ENCODE peak calls at places on chromosomes 12 and 14, in five cellular contexts. One of them, this sample, is unnamed.

GRCh38 chr12:99911076-99911475 is 73.7 kb downstream of the ANKS1B start:
- DNase-seq in BJ: peak; percentile 77
- DNase-seq in dorsolateral prefrontal cortex: no peak
- DNase-seq in hepatocyte: peak; percentile 49
- DNase-seq in K562: no peak
- DNase-seq in this sample: peak; percentile 84

GRCh38 chr12:16120027-16120426 is 157.5 kb downstream of the SLC15A5 start:
- DNase-seq in BJ: no peak
- DNase-seq in dorsolateral prefrontal cortex: no peak
- DNase-seq in hepatocyte: peak; percentile 38
- DNase-seq in K562: no peak
- DNase-seq in this sample: no peak

GRCh38 chr12:122062832-122063690 is 15.5 kb upstream of the MLXIP start:
- DNase-seq in BJ: no peak
- DNase-seq in dorsolateral prefrontal cortex: no peak
- DNase-seq in hepatocyte: peak; percentile 76
- DNase-seq in K562: peak; percentile 80
- DNase-seq in this sample: no peak

GRCh38 chr12:107480836-107481608 is 204.6 kb upstream of the PWP1 start:
- DNase-seq in BJ: no peak
- DNase-seq in dorsolateral prefrontal cortex: no peak
- DNase-seq in hepatocyte: no peak
- DNase-seq in K562: no peak
- DNase-seq in this sample: no peak

GRCh38 chr12:126385785-126386184 is 1320.5 kb downstream of the AACS start:
- DNase-seq in BJ: no peak
- DNase-seq in dorsolateral prefrontal cortex: no peak
- DNase-seq in hepatocyte: no peak
- DNase-seq in K562: no peak
- DNase-seq in this sample: peak; percentile 66

GRCh38 chr12:105083551-105084105 is 630 bp downstream of the ALDH1L2 start:
- DNase-seq in BJ: peak; percentile 18
- DNase-seq in dorsolateral prefrontal cortex: peak; percentile 74
- DNase-seq in hepatocyte: peak; percentile 57
- DNase-seq in K562: peak; percentile 63
- DNase-seq in this sample: no peak

GRCh38 chr12:90977224-90977623 is 22.2 kb upstream of the CCER1 start:
- DNase-seq in BJ: no peak
- DNase-seq in dorsolateral prefrontal cortex: no peak
- DNase-seq in hepatocyte: no peak
- DNase-seq in K562: no peak
- DNase-seq in this sample: no peak

GRCh38 chr14:104797112-104798044 is 1.8 kb upstream of the AKT1 start:
- DNase-seq in BJ: no peak
- DNase-seq in dorsolateral prefrontal cortex: no peak
- DNase-seq in hepatocyte: peak; percentile 54
- DNase-seq in K562: peak; percentile 73
- DNase-seq in this sample: no peak

GRCh38 chr14:36320210-36321003 is at the start of gene MBIP:
- DNase-seq in BJ: peak; percentile 69
- DNase-seq in dorsolateral prefrontal cortex: peak; percentile 82
- DNase-seq in hepatocyte: peak; percentile 97
- DNase-seq in K562: peak; percentile 97
- DNase-seq in this sample: peak; percentile 75

GRCh38 chr12:27779416-27779815 is 617 bp upstream of the KLHL42 start:
- DNase-seq in BJ: no peak
- DNase-seq in dorsolateral prefrontal cortex: peak; percentile 57
- DNase-seq in hepatocyte: peak; percentile 25
- DNase-seq in K562: no peak
- DNase-seq in this sample: no peak

GRCh38 chr12:121536929-121537813 is 43.7 kb downstream of the KDM2B start:
- DNase-seq in BJ: no peak
- DNase-seq in dorsolateral prefrontal cortex: peak; percentile 84
- DNase-seq in hepatocyte: peak; percentile 87
- DNase-seq in K562: peak; percentile 60
- DNase-seq in this sample: no peak

GRCh38 chr12:113065126-113066007 is 8.8 kb downstream of the DTX1 start:
- DNase-seq in BJ: no peak
- DNase-seq in dorsolateral prefrontal cortex: no peak
- DNase-seq in hepatocyte: peak; percentile 52
- DNase-seq in K562: peak; percentile 41
- DNase-seq in this sample: no peak

GRCh38 chr12:47841506-47841905 is 21.8 kb upstream of the HDAC7 start:
- DNase-seq in BJ: no peak
- DNase-seq in dorsolateral prefrontal cortex: no peak
- DNase-seq in hepatocyte: no peak
- DNase-seq in K562: no peak
- DNase-seq in this sample: no peak

GRCh38 chr12:21509768-21510167 is 8.2 kb downstream of the GOLT1B start:
- DNase-seq in BJ: no peak
- DNase-seq in dorsolateral prefrontal cortex: no peak
- DNase-seq in hepatocyte: no peak
- DNase-seq in K562: no peak
- DNase-seq in this sample: no peak
- H3K4me3 ChIP-seq in BJ: no peak overlapping the region
- H3K4me3 ChIP-seq in dorsolateral prefrontal cortex: no peak overlapping the region
- H3K4me3 ChIP-seq in hepatocyte: no peak overlapping the region
- H3K4me3 ChIP-seq in K562: no peak overlapping the region
- H3K4me3 ChIP-seq in this sample: no peak overlapping the region

GRCh38 chr12:87853448-87854003 is 175.7 kb downstream of the C12orf50 start:
- DNase-seq in BJ: no peak
- DNase-seq in dorsolateral prefrontal cortex: no peak
- DNase-seq in hepatocyte: no peak
- DNase-seq in K562: no peak
- DNase-seq in this sample: no peak
- TF ChIP-seq CTCF in BJ: no peak
- TF ChIP-seq CTCF in dorsolateral prefrontal cortex: no peak
- TF ChIP-seq CTCF in hepatocyte: no peak
- TF ChIP-seq CTCF in K562: no peak
- TF ChIP-seq CTCF in this sample: no peak

GRCh38 chr14:77883479-77884238 is 83.8 kb downstream of the ADCK1 start:
- DNase-seq in BJ: no peak
- DNase-seq in dorsolateral prefrontal cortex: no peak
- DNase-seq in hepatocyte: no peak
- DNase-seq in K562: no peak
- DNase-seq in this sample: no peak
- H3K4me3 ChIP-seq in BJ: no peak overlapping the region
- H3K4me3 ChIP-seq in dorsolateral prefrontal cortex: no peak overlapping the region
- H3K4me3 ChIP-seq in hepatocyte: no peak overlapping the region
- H3K4me3 ChIP-seq in K562: no peak overlapping the region
- H3K4me3 ChIP-seq in this sample: no peak overlapping the region

GRCh38 chr14:67765192-67765834 is 51.1 kb downstream of the ZFYVE26 start:
- DNase-seq in BJ: no peak
- DNase-seq in dorsolateral prefrontal cortex: no peak
- DNase-seq in hepatocyte: peak; percentile 33
- DNase-seq in K562: no peak
- DNase-seq in this sample: no peak

GRCh38 chr14:67764496-67764895 is 51.9 kb downstream of the ZFYVE26 start:
- DNase-seq in BJ: no peak
- DNase-seq in dorsolateral prefrontal cortex: no peak
- DNase-seq in hepatocyte: peak; percentile 41
- DNase-seq in K562: no peak
- DNase-seq in this sample: no peak

GRCh38 chr14:67763158-67763822 is 53.1 kb downstream of the ZFYVE26 start:
- DNase-seq in BJ: no peak
- DNase-seq in dorsolateral prefrontal cortex: no peak
- DNase-seq in hepatocyte: peak; percentile 61
- DNase-seq in K562: no peak
- DNase-seq in this sample: no peak

GRCh38 chr14:67768219-67768618 is 48.2 kb downstream of the ZFYVE26 start:
- DNase-seq in BJ: no peak
- DNase-seq in dorsolateral prefrontal cortex: no peak
- DNase-seq in hepatocyte: no peak
- DNase-seq in K562: no peak
- DNase-seq in this sample: no peak

DNA sequence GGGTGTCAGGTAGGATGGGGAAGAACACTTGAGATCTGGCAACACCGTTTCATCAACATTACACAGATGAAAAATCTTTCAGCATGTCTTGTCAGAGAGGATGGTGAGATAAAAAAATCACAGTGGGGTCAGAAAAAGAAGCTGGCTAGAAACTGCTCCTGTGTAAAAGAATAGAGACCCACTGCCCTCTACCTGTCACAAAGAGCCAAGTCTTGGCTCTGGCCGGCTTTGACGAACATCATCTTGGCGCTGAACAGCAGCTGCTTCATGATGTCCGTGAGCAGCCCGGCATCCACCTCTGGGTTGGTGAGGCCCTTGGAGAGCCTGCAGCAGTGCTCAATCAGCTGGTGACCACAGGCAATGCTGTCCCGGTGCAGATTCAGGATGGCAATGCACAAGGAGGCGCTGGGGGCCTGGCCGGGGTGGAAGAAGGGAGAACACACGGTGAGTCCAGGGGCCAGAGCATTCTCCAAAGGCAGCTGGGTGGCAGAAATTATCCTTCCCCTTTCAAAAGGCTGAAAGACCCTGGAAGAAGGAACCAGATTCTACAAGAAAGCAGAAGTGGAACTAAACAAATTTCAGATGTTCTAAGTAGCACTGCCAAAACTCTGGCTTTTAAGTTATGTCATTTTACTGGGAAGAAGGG is 50.2 kb downstream of the ZFYVE26 start:
- DNase-seq in BJ: no peak
- DNase-seq in dorsolateral prefrontal cortex: no peak
- DNase-seq in hepatocyte: no peak
- DNase-seq in K562: no peak
- DNase-seq in this sample: no peak
- TF ChIP-seq CTCF in BJ: no peak
- TF ChIP-seq CTCF in dorsolateral prefrontal cortex: no peak
- TF ChIP-seq CTCF in hepatocyte: peak; percentile 23
- TF ChIP-seq CTCF in K562: no peak
- TF ChIP-seq CTCF in this sample: no peak

DNA sequence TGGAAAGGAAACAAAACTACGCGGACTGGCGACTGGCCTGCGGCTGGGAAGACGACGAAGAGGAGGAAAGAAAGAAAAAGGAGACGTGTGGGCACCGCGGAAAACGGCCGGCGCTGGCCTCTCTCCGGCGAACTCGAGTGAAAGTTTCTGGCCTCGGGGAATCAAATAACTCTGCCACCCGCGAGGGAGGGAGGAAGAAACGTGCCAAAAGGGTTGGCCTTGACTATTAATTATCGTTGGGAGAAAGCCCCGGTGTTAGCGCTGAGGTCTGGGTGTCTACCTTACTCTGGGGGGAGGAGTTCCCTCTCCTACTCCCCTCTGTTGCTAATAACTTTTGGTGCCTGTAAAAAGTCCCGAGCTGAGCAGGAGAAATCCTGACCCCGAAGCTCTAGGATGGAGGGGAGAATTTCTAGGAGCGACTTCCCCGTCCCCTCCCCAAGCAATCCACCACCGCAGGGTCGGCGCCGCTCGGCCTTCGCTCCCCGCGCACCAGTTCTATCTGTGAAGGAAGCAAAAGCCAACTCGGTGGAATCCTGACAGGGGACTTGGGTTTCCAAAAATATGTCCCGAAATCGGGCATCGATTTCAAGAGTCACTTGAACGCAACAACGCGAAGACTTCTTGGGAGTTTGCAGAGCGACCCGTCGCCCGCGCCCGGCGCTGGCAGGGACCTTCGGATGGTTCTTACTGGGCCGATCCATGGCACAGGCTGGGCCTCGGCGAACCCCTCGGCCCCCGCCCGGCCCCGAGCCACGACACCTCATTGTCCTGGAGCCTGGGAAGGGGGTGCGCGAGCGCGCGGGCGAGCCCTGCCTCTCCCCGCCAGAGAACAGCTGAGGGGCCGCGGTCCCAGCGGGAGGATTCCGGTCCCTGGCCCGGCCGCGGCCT is 1.7 kb downstream of the OTX2 start:
- DNase-seq in BJ: no peak
- DNase-seq in dorsolateral prefrontal cortex: no peak
- DNase-seq in hepatocyte: peak; percentile 11
- DNase-seq in K562: no peak
- DNase-seq in this sample: no peak
- H3K4me3 ChIP-seq in BJ: no peak overlapping the region
- H3K4me3 ChIP-seq in dorsolateral prefrontal cortex: peak overlapping the region; percentile 13
- H3K4me3 ChIP-seq in hepatocyte: no peak overlapping the region
- H3K4me3 ChIP-seq in K562: no peak overlapping the region
- H3K4me3 ChIP-seq in this sample: no peak overlapping the region

GRCh38 chr14:54712371-54712998 is 145.6 kb downstream of the SAMD4A start:
- DNase-seq in BJ: no peak
- DNase-seq in dorsolateral prefrontal cortex: no peak
- DNase-seq in hepatocyte: no peak
- DNase-seq in K562: no peak
- DNase-seq in this sample: no peak
- TF ChIP-seq CTCF in BJ: no peak
- TF ChIP-seq CTCF in dorsolateral prefrontal cortex: no peak
- TF ChIP-seq CTCF in hepatocyte: no peak
- TF ChIP-seq CTCF in K562: no peak
- TF ChIP-seq CTCF in this sample: no peak

GRCh38 chr14:30999038-30999773 is 26.2 kb upstream of the AP4S1 start:
- DNase-seq in BJ: no peak
- DNase-seq in dorsolateral prefrontal cortex: no peak
- DNase-seq in hepatocyte: no peak
- DNase-seq in K562: no peak
- DNase-seq in this sample: no peak
- H3K4me3 ChIP-seq in BJ: no peak overlapping the region
- H3K4me3 ChIP-seq in dorsolateral prefrontal cortex: no peak overlapping the region
- H3K4me3 ChIP-seq in hepatocyte: no peak overlapping the region
- H3K4me3 ChIP-seq in K562: no peak overlapping the region
- H3K4me3 ChIP-seq in this sample: no peak overlapping the region

DNA sequence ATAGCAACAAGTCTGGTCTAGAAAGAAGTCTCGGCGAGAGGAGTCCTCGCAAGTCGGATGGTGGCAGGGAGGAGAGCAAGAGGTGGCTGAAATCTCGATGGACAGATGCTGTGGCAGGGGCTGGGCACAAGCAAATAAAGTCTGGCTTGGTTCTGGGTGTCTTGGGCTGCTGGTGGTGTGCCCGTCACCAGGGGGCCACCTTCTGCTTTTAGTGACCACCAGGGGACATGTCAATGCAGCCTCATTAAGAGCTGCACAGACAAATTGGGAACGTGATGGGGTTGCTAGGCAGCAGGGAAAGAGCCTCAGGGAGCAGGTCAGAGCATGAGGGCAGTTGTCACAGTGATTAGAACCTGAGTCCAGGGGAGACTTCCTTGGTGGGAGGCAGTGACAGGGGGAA is 43.9 kb downstream of the LRRC74A start:
- DNase-seq in BJ: no peak
- DNase-seq in dorsolateral prefrontal cortex: no peak
- DNase-seq in hepatocyte: no peak
- DNase-seq in K562: peak; percentile 17
- DNase-seq in this sample: no peak
- TF ChIP-seq CTCF in BJ: peak; percentile 32
- TF ChIP-seq CTCF in dorsolateral prefrontal cortex: peak; percentile 14
- TF ChIP-seq CTCF in hepatocyte: no peak
- TF ChIP-seq CTCF in K562: peak; percentile 38
- TF ChIP-seq CTCF in this sample: peak; percentile 31

GRCh38 chr12:109710747-109711595 is 2.7 kb upstream of the FAM222A start:
- DNase-seq in BJ: no peak
- DNase-seq in dorsolateral prefrontal cortex: no peak
- DNase-seq in hepatocyte: no peak
- DNase-seq in K562: no peak
- DNase-seq in this sample: no peak

GRCh38 chr12:109711596-109712461 is 1.8 kb upstream of the FAM222A start:
- DNase-seq in BJ: no peak
- DNase-seq in dorsolateral prefrontal cortex: no peak
- DNase-seq in hepatocyte: no peak
- DNase-seq in K562: peak; percentile 50
- DNase-seq in this sample: no peak

GRCh38 chr12:109709401-109710278 is 4.0 kb upstream of the FAM222A start:
- DNase-seq in BJ: no peak
- DNase-seq in dorsolateral prefrontal cortex: no peak
- DNase-seq in hepatocyte: no peak
- DNase-seq in K562: no peak
- DNase-seq in this sample: no peak

GRCh38 chr12:109708939-109709338 is 4.7 kb upstream of the FAM222A start:
- DNase-seq in BJ: no peak
- DNase-seq in dorsolateral prefrontal cortex: no peak
- DNase-seq in hepatocyte: no peak
- DNase-seq in K562: no peak
- DNase-seq in this sample: no peak

GRCh38 chr12:109710279-109710746 is 3.3 kb upstream of the FAM222A start:
- DNase-seq in BJ: peak; percentile 9
- DNase-seq in dorsolateral prefrontal cortex: no peak
- DNase-seq in hepatocyte: no peak
- DNase-seq in K562: no peak
- DNase-seq in this sample: no peak
- H3K4me3 ChIP-seq in BJ: no peak overlapping the region
- H3K4me3 ChIP-seq in dorsolateral prefrontal cortex: no peak overlapping the region
- H3K4me3 ChIP-seq in hepatocyte: no peak overlapping the region
- H3K4me3 ChIP-seq in K562: no peak overlapping the region
- H3K4me3 ChIP-seq in this sample: no peak overlapping the region

This sample was measured in AG09309.